ENCODE peak calls at places on chromosome 1, in ten cellular contexts. N is A673, L is endothelial cell, M is heart right ventricle, Z is neural crest cell, J is choroid plexus epithelial cell, T is Calu3, D is activated B cell treated with CpG ODN at 0.5 μM for 24 hours, W is tibial artery, X is brain microvascular endothelial cell. H is an unnamed sample.

GRCh38 chr1:163275222-163275621 is 46.5 kb upstream of the NUF2 start:
- DNase-seq in N (peak), X (no peak), L (no peak), M (no peak), T (no peak), J (peak), W (no peak), Z (no peak), D (no peak), H (peak)

GRCh38 chr1:224502459-224503160 is 68.0 kb upstream of the WDR26 start:
- DNase-seq in L (peak), J (peak), Z (no peak), W (no peak), M (peak), T (no peak), X (no peak), D (no peak), N (peak), H (peak)

GRCh38 chr1:38009088-38009840 is 3.3 kb upstream of the UTP11 start:
- DNase-seq in M (no peak), X (peak), D (no peak), Z (no peak), W (no peak), N (peak), J (peak), T (no peak), L (no peak), H (no peak)

GRCh38 chr1:234554478-234555311 is 55.3 kb downstream of the IRF2BP2 start:
- DNase-seq in Z (no peak), W (no peak), D (no peak), J (no peak), X (no peak), N (peak), L (no peak), M (no peak), T (no peak), H (no peak)

GRCh38 chr1:225482489-225482950 is 54.7 kb upstream of the LBR start:
- DNase-seq in D (no peak), T (no peak), X (no peak), N (no peak), Z (no peak), M (no peak), L (no peak), J (peak), W (peak), H (peak)

GRCh38 chr1:21848524-21849174 is 36.6 kb downstream of the LDLRAD2 start:
- DNase-seq in J (no peak), X (no peak), N (no peak), T (no peak), Z (no peak), D (no peak), L (no peak), W (no peak), M (no peak), H (no peak)

GRCh38 chr1:27122652-27123051 is 32.3 kb downstream of the SLC9A1 start:
- DNase-seq in T (peak), N (peak), W (peak), Z (no peak), X (peak), D (no peak), J (peak), M (peak), L (no peak), H (peak)

GRCh38 chr1:39224295-39224829 is 19.9 kb downstream of the MACF1 start:
- DNase-seq in N (no peak), X (no peak), Z (no peak), M (no peak), J (peak), T (no peak), D (no peak), L (no peak), W (no peak), H (no peak)

GRCh38 chr1:150259758-150260669 is 2.4 kb downstream of the CA14 start:
- DNase-seq in T (peak), M (no peak), X (no peak), Z (peak), D (no peak), W (no peak), J (peak), L (peak), N (peak), H (peak)

GRCh38 chr1:160542303-160542945 is 19.4 kb upstream of the SLAMF6 start:
- DNase-seq in D (no peak), X (no peak), T (peak), L (no peak), J (peak), W (no peak), N (no peak), Z (no peak), M (no peak), H (peak)

GRCh38 chr1:203219934-203220333 is 9.5 kb downstream of the CHIT1 start:
- DNase-seq in J (no peak), N (no peak), D (no peak), X (no peak), M (no peak), L (peak), Z (no peak), W (no peak), T (no peak), H (no peak)

GRCh38 chr1:29195875-29196274 is 14.2 kb upstream of the SRSF4 start:
- DNase-seq in D (no peak), X (no peak), Z (no peak), J (no peak), W (peak), M (no peak), N (no peak), T (no peak), L (no peak), H (no peak)

GRCh38 chr1:117605164-117605810 is 561 bp upstream of the TENT5C start:
- DNase-seq in M (peak), D (no peak), W (peak), X (peak), N (no peak), T (no peak), Z (no peak), L (no peak), J (peak), H (peak)

GRCh38 chr1:1440941-1441888 is 5.7 kb downstream of the VWA1 start:
- DNase-seq in T (peak), N (peak), Z (peak), D (peak), L (peak), J (peak), W (peak), M (peak), X (no peak), H (peak)

GRCh38 chr1:211751438-211751837 is 76.0 kb upstream of the NEK2 start:
- DNase-seq in W (no peak), J (no peak), D (no peak), N (no peak), T (no peak), L (no peak), M (no peak), Z (no peak), X (no peak), H (no peak)

GRCh38 chr1:188769181-188769580 is 1708.5 kb downstream of the BRINP3 start:
- DNase-seq in D (no peak), L (no peak), N (no peak), X (no peak), J (no peak), W (no peak), T (no peak), M (no peak), Z (no peak), H (no peak)

GRCh38 chr1:26862781-26863676 is at the start of gene SFN:
- DNase-seq in X (no peak), J (no peak), Z (no peak), D (no peak), T (peak), M (no peak), N (no peak), L (peak), W (no peak), H (no peak)

GRCh38 chr1:6467744-6468688 is 2.0 kb upstream of the TNFRSF25 start:
- DNase-seq in L (no peak), M (no peak), X (no peak), D (no peak), J (no peak), N (no peak), T (no peak), Z (no peak), W (no peak), H (no peak)

GRCh38 chr1:169309178-169310166 is 58.1 kb downstream of the NME7 start:
- DNase-seq in M (no peak), D (no peak), L (no peak), Z (no peak), T (no peak), N (peak), W (no peak), J (no peak), X (no peak), H (no peak)

GRCh38 chr1:79290927-79291474 is 284.5 kb upstream of the ADGRL4 start:
- DNase-seq in M (no peak), X (no peak), L (no peak), D (no peak), Z (no peak), W (no peak), J (no peak), T (no peak), N (no peak), H (no peak)

GRCh38 chr1:40901886-40902633 is 39.9 kb upstream of the CITED4 start:
- DNase-seq in M (peak), J (peak), N (no peak), W (peak), Z (no peak), D (no peak), T (peak), L (no peak), X (peak), H (peak)

GRCh38 chr1:156122086-156122485 is 7.6 kb downstream of the LMNA start:
- DNase-seq in X (no peak), M (no peak), D (no peak), J (no peak), T (no peak), N (no peak), W (no peak), L (no peak), Z (no peak), H (no peak)

GRCh38 chr1:232622378-232622777 is 7.6 kb downstream of the SIPA1L2 start:
- DNase-seq in M (no peak), W (no peak), Z (no peak), J (no peak), N (no peak), X (no peak), D (no peak), L (no peak), T (no peak), H (no peak)

GRCh38 chr1:88892146-88892877 is 945 bp upstream of the GTF2B start:
- DNase-seq in D (no peak), L (peak), X (peak), W (no peak), J (peak), Z (no peak), M (no peak), N (peak), T (peak), H (peak)

GRCh38 chr1:94527447-94528031 is 14.0 kb downstream of the F3 start:
- DNase-seq in T (peak), X (peak), W (no peak), J (peak), Z (no peak), L (no peak), D (no peak), N (peak), M (no peak), H (peak)

GRCh38 chr1:156082111-156083091 is at the start of gene MEX3A:
- DNase-seq in L (peak), W (peak), N (peak), T (peak), Z (peak), X (peak), D (peak), J (peak), M (peak), H (peak)

GRCh38 chr1:40640314-40641076 is 25.0 kb downstream of the RIMS3 start:
- DNase-seq in W (no peak), N (no peak), T (no peak), M (no peak), L (no peak), D (no peak), J (no peak), Z (no peak), X (no peak), H (no peak)

GRCh38 chr1:180580237-180580636 is 21.5 kb downstream of the OVAAL start:
- DNase-seq in X (peak), T (peak), N (no peak), D (no peak), L (no peak), M (no peak), Z (peak), J (peak), W (no peak), H (peak)

GRCh38 chr1:32962248-32962896 is 2.2 kb downstream of the RNF19B start:
- DNase-seq in M (no peak), X (no peak), D (no peak), N (no peak), W (no peak), T (no peak), Z (no peak), L (no peak), J (peak), H (peak)

GRCh38 chr1:41493117-41493536 is 8.6 kb upstream of the EDN2 start:
- DNase-seq in J (peak), X (peak), T (peak), N (no peak), L (no peak), Z (no peak), D (no peak), W (no peak), M (no peak), H (peak)

GRCh38 chr1:207077470-207078377 is 10.9 kb upstream of the C4BPB start:
- DNase-seq in W (no peak), T (peak), Z (peak), J (peak), M (no peak), D (no peak), X (peak), L (peak), N (peak), H (peak)

GRCh38 chr1:27117733-27118439 is 37.0 kb downstream of the SLC9A1 start:
- DNase-seq in M (no peak), Z (no peak), X (peak), L (no peak), N (no peak), D (no peak), T (no peak), J (peak), W (no peak), H (no peak)

GRCh38 chr1:230730979-230731378 is 16.2 kb upstream of the CAPN9 start:
- DNase-seq in W (no peak), T (no peak), Z (no peak), J (no peak), L (no peak), X (no peak), N (no peak), M (no peak), D (no peak), H (no peak)

GRCh38 chr1:107139833-107140702 is 771 bp upstream of the NTNG1 start:
- DNase-seq in D (peak), W (peak), Z (peak), J (peak), M (no peak), N (peak), T (peak), X (peak), L (peak), H (peak)

GRCh38 chr1:58768971-58769808 is 14.7 kb downstream of the JUN start:
- DNase-seq in Z (peak), T (peak), W (peak), L (peak), J (peak), M (peak), D (no peak), N (peak), X (peak), H (peak)

GRCh38 chr1:245463392-245464165 is 308.8 kb downstream of the KIF26B start:
- DNase-seq in T (no peak), D (no peak), N (no peak), J (no peak), Z (no peak), X (no peak), W (no peak), M (no peak), L (no peak), H (no peak)
- TF ChIP-seq CTCF in T (no peak), D (no peak), N (no peak), J (no peak), Z (no peak), X (no peak), W (no peak), M (no peak), L (no peak), H (no peak)

GRCh38 chr1:11364170-11364569 is 91.2 kb downstream of the UBIAD1 start:
- DNase-seq in X (no peak), W (no peak), M (no peak), Z (no peak), L (no peak), N (no peak), D (no peak), J (no peak), T (peak), H (no peak)
- TF ChIP-seq CTCF in X (peak), W (no peak), M (no peak), Z (peak), L (peak), N (peak), D (no peak), J (peak), T (peak), H (no peak)

GRCh38 chr1:54945393-54945936 is 35.0 kb upstream of the TMEM61 start:
- DNase-seq in W (no peak), N (no peak), M (no peak), Z (no peak), L (no peak), T (peak), J (no peak), D (no peak), X (no peak), H (no peak)
- TF ChIP-seq CTCF in W (no peak), N (no peak), M (peak), Z (peak), L (no peak), T (no peak), J (no peak), D (no peak), X (no peak), H (no peak)

DNA sequence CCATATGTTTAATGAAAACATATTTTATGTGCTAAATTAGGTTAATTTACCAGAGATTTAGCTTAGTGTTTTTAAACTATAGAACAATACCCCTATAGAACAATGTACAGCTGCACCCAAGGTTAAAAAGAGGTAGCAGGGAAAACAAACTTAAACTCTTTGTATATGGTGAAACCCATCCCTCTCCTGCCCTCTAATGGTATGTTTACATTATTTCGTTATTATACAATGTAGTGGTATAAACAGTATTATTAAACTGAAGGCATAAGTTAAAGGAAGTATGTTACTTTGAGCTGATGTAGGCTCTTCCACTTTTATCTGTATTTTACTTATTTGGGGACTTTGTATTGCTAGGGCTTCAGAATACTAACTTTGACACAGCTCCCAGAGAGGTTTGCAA is 16.7 kb upstream of the ZYG11A start:
- DNase-seq in J (peak), M (no peak), L (no peak), N (peak), X (no peak), Z (no peak), D (no peak), W (no peak), T (no peak), H (peak)
- TF ChIP-seq CTCF in J (peak), M (no peak), L (peak), N (peak), X (no peak), Z (peak), D (no peak), W (no peak), T (peak), H (peak)

DNA sequence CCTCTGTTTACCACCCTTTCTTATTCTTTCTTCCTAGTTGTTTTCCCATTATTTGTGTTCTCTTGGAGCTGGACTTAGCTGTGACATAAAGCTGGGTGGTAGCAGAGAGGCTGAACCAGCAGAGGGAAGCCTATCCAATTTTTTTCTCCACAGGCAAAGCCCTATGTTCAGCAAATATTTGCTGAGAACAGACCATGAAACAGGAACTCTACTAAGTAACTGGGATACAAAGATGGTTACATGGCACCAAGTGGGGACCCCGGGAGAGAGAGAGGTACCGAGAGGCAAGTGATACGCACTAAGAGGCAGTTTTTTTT is 6.6 kb downstream of the CFAP141 start:
- DNase-seq in N (no peak), X (no peak), T (no peak), Z (no peak), J (peak), D (no peak), W (no peak), L (no peak), M (no peak), H (no peak)
- TF ChIP-seq CTCF in N (no peak), X (peak), T (no peak), Z (no peak), J (peak), D (no peak), W (no peak), L (no peak), M (no peak), H (no peak)

DNA sequence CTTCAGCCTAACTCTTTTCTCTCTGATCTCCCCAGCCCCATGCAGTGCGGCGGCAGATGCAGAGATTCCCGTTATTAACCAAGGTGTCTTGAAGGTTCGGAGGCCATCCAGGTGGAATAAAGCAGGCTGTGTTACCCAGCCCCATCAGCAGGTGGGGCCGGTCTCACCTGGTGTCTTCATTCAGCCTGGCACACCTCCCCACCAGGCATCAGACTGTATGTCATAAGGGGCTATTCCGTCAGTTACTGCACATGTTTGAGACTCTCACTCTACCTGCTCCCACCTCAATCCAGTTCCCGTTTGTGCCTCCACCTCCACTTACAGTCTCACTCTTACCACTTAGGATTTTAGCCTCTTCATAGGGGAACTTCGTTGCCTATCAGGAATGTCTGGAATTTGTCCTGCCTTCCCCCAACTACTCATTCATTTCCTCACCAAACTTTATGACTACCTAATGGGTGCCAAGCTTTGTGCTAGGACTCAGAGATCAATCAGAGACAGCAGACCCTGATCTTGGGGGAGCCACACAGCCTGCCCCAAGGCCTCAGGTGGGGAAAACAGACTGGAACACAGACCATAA is 170.2 kb downstream of the PLPP3 start:
- DNase-seq in N (no peak), T (peak), X (no peak), Z (no peak), D (peak), W (no peak), J (no peak), M (peak), L (no peak), H (no peak)
- TF ChIP-seq CTCF in N (peak), T (peak), X (peak), Z (peak), D (no peak), W (no peak), J (peak), M (peak), L (peak), H (peak)

GRCh38 chr1:173430707-173431662 is 46.1 kb upstream of the PRDX6 start:
- DNase-seq in D (peak), W (peak), M (peak), N (peak), T (peak), J (peak), X (peak), L (peak), Z (peak), H (peak)
- TF ChIP-seq CTCF in D (peak), W (peak), M (peak), N (peak), T (peak), J (peak), X (peak), L (peak), Z (peak), H (peak)

DNA sequence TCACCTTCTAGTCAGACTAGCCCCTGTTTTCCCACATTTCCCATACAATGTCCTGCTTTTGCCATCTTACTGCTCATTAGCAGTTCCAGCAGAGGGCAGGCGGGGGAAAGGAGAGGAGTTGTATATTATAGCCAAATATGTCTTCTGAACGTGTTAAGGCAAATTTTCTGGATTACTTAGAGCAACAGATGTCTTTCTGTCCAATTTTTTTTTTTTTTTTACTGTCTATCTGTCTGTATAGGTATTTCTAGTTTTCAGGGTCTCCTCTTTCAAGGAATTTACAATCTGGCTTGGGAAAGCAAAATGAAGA is 30.0 kb upstream of the DDAH1 start:
- DNase-seq in M (no peak), L (peak), T (peak), X (no peak), D (no peak), N (peak), Z (no peak), J (peak), W (no peak), H (peak)
- TF ChIP-seq CTCF in M (peak), L (no peak), T (no peak), X (peak), D (no peak), N (peak), Z (no peak), J (peak), W (no peak), H (peak)

H was measured in fibroblast of villous mesenchyme.